ENCODE peak calls at places on chromosomes 13 and 19, in ten cellular contexts. H is PC-9, X is heart left ventricle, R is psoas muscle, N is cardiac fibroblast, O is IMR-90, A is lower leg skin, J is fibroblast of villous mesenchyme, K is astrocyte of the spinal cord, Z is RWPE2. F is an unnamed sample.

GRCh38 chr13:73622375-73622774 is 511.8 kb downstream of the KLF12 start:
- DNase-seq in H (no peak), N (no peak), R (no peak), X (no peak), A (no peak), O (no peak), K (no peak), J (no peak), Z (no peak), F (no peak)

GRCh38 chr13:37406031-37406430 is 192.5 kb downstream of the POSTN start:
- DNase-seq in O (no peak), N (peak; percentile 42), R (no peak), K (no peak), A (no peak), H (no peak), Z (no peak), J (no peak), X (no peak), F (peak; percentile 54)

GRCh38 chr13:101690871-101691270 is 238.4 kb downstream of the ITGBL1 start:
- DNase-seq in J (no peak), X (no peak), N (no peak), H (peak; percentile 23), K (no peak), O (no peak), A (no peak), R (no peak), Z (no peak), F (no peak)

GRCh38 chr19:45117167-45117594 is 24.2 kb downstream of the PPP1R37 start:
- DNase-seq in Z (no peak), O (peak; percentile 20), N (no peak), X (no peak), R (no peak), A (no peak), J (peak; percentile 46), H (no peak), K (no peak), F (peak; percentile 26)

GRCh38 chr19:18399008-18399407 is 1.6 kb upstream of the LRRC25 start:
- DNase-seq in X (peak; percentile 28), J (peak; percentile 63), Z (no peak), O (peak; percentile 87), A (no peak), R (no peak), N (peak; percentile 69), H (peak; percentile 66), K (no peak), F (peak; percentile 63)

GRCh38 chr13:105491345-105491744 is 1044.1 kb downstream of the EFNB2 start:
- DNase-seq in R (no peak), J (no peak), K (no peak), A (no peak), Z (no peak), O (no peak), X (no peak), N (no peak), H (no peak), F (no peak)

GRCh38 chr19:43438291-43439162 is 23.8 kb downstream of the TEX101 start:
- DNase-seq in N (peak; percentile 64), Z (no peak), J (peak; percentile 74), O (peak; percentile 67), H (peak; percentile 82), A (peak; percentile 56), K (no peak), X (peak; percentile 74), R (no peak), F (peak; percentile 15)

GRCh38 chr19:5321066-5321642 is 19.5 kb downstream of the PTPRS start:
- DNase-seq in A (no peak), K (no peak), O (no peak), Z (no peak), N (no peak), J (no peak), R (no peak), H (no peak), X (no peak), F (no peak)

GRCh38 chr19:5949792-5950305 is 28.1 kb downstream of the RANBP3 start:
- DNase-seq in J (no peak), K (no peak), H (no peak), O (no peak), A (no peak), R (no peak), X (peak; percentile 53), Z (no peak), N (no peak), F (no peak)

GRCh38 chr13:34372581-34372980 is 554.6 kb downstream of the RFC3 start:
- DNase-seq in J (no peak), R (no peak), Z (no peak), A (no peak), H (no peak), X (no peak), K (no peak), O (no peak), N (no peak), F (no peak)

DNA sequence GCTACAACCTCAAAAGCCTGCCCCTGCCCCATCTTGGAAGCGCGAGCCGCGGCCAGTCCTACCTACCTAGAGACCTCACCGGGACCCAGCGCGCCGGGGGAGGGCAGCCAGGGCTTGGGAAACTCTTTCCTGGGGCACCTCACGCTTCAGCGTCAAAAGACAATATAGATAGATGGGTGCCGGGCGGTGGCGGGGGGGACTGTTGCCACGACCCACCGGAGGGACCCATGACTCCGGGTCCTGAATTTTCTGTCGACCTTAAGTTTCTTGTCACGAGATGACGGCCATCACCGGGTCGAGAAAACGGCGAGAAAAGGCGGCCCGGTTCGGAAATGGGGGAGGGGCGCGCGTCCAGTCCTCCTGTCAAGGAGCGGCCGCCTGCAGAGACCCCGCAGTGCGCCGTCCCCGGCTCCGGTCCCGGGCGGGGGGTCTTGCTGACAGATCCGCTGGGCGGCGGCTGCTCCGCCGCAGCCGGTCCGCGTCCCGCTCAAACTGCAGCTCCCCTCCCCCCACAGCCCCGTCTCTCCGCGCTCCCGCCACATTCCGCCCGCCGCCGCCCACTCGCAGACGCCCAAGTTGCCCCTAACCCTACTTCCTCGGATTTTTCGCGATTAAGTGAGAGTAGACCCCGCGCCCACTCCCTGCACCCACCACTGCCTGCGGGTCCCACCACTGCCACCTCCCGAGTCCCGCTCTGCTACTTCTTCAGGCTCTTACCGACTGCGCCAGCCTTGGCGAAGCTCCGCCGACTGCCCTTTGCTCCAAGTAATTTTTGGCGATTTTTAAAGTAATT is 66.1 kb downstream of the KCNRG start:
- DNase-seq in Z (no peak), K (peak; percentile 39), A (peak; percentile 45), O (no peak), J (no peak), N (no peak), R (peak; percentile 69), X (peak; percentile 58), H (no peak), F (no peak)
- TF ChIP-seq CTCF in Z (peak; percentile 19), K (peak; percentile 17), A (no peak), O (no peak), J (no peak), N (peak; percentile 32), R (no peak), X (no peak), H (no peak), F (peak; percentile 34)

DNA sequence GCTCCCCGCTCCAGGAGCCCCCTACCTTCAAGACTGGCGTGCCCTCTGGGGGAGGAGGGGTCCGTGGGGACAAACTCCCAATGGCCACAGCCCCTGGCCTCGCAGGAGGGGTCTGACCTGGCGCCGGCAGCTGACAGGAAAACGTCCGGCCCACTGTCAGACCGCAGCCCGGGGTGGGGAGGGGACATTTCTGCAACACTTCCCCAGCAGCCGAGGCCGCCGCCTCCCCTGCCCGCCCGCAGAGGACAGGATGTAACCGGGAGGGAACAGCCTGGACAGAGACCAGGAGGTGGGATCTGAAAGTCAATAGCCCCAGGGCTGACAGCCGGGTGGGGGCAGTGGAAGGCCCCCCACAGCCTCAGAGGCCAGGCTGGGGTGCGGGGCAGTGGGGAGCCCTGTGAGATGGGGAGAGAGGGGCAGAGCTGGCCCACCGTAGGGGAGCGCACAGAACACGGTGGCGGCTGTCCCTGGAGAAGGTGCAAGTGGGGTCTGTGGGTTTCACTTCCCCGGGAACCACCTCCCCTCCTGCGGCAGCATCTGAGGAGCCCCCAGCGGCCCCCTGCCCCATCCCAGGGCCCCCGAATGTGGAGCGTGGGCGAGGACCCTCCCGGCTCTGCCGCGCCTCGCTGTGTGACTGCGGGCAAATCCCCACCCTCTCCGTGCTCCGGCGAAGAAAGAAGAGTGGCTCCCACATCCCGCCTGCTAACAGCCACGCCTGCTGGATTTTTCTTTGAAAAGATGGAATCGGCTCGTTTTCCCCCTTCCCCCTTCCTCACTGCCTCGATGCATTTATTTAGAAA is at the start of gene PEAK3:
- DNase-seq in N (peak; percentile 31), K (peak; percentile 50), J (peak; percentile 67), H (no peak), O (peak; percentile 24), Z (peak; percentile 50), R (peak; percentile 85), X (peak; percentile 83), A (peak; percentile 66), F (peak; percentile 53)
- H3K4me3 ChIP-seq in N (peak within 1 kb of the TSS; percentile 39), K (peak within 1 kb of the TSS; percentile 28), J (peak within 1 kb of the TSS; percentile 44), H (no peak within 1 kb of the TSS), O (no peak within 1 kb of the TSS), Z (no peak within 1 kb of the TSS), R (peak within 1 kb of the TSS; percentile 46), X (peak within 1 kb of the TSS; percentile 22), A (no peak within 1 kb of the TSS), F (peak within 1 kb of the TSS; percentile 41)

DNA sequence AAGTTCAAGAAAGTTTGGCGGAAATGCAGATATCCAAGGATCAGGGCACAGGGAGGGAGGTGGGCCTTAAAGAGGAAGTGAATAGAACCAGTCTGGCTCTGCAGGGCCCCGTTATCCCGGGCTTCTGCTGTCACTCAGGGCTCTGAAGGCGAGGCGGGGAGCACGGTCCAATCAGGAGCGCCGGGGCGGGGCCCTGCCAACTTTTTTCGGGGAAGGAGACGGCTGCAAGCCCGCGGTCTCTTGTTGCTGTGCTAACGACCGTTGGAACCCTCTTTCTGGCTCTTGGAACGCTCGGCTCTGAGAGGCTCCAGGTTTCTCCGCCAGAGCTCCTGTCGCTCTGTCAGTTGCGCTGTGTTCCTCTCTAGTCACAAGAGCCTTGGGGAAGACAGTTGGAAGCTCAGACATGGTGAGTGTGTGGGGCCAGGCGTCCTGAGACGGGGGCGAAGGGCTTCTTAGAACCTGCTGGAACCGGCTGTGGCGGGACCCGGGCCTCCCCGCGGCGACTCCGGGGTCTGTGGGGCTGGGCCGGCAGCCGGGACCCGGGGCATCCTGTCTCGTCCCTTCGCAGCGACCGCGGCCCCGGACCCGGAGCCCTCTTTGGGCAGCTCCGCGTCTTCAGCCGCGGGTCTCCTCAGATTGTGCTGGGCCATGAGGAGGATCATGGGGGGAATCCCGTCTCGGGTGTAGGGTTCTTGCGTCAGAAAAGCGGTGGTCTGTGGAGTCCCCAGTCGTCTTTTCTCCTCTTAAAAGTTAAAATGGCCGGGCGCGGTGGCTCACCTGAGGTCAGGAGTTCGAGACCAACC is 27.7 kb downstream of the ZNF844 start:
- DNase-seq in R (peak; percentile 90), K (peak; percentile 89), O (peak; percentile 86), Z (no peak), H (no peak), A (peak; percentile 87), N (peak; percentile 89), J (peak; percentile 88), X (peak; percentile 91), F (peak; percentile 93)
- TF ChIP-seq CTCF in R (no peak), K (no peak), O (no peak), Z (no peak), H (no peak), A (no peak), N (no peak), J (no peak), X (no peak), F (no peak)

GRCh38 chr13:25682221-25682620 is 310.4 kb downstream of the ATP8A2 start:
- DNase-seq in K (no peak), N (no peak), X (no peak), O (no peak), R (no peak), J (no peak), H (no peak), A (no peak), Z (no peak), F (no peak)
- H3K4me3 ChIP-seq in K (no peak overlapping the region), N (no peak overlapping the region), X (no peak overlapping the region), O (no peak overlapping the region), R (no peak overlapping the region), J (no peak overlapping the region), H (no peak overlapping the region), A (no peak overlapping the region), Z (no peak overlapping the region), F (no peak overlapping the region)